ENCODE peak calls at places on chromosomes 13 and 19, in eight cellular contexts. One of them, this sample, is unnamed. For H3K4me1 and H3K36me3, the result is how much of the 10 kb centered on the place peaks cover.

GRCh38 chr19:46714523-46715106 is 2.3 kb downstream of the PRKD2 start:
- DNase-seq in SK-N-SH: no peak
- DNase-seq in fibroblast of lung: no peak
- DNase-seq in IMR-90: no peak
- DNase-seq in adipocyte: peak
- DNase-seq in colonic mucosa: no peak
- DNase-seq in endodermal cell: no peak
- DNase-seq in K562: no peak
- DNase-seq in this sample: no peak

GRCh38 chr13:21676611-21677021 is 5.7 kb downstream of the FGF9 start:
- DNase-seq in SK-N-SH: peak
- DNase-seq in fibroblast of lung: no peak
- DNase-seq in IMR-90: no peak
- DNase-seq in adipocyte: no peak
- DNase-seq in colonic mucosa: peak
- DNase-seq in endodermal cell: peak
- DNase-seq in K562: peak
- DNase-seq in this sample: no peak

GRCh38 chr19:11447347-11448262 is 12.2 kb downstream of the PRKCSH start:
- DNase-seq in SK-N-SH: peak
- DNase-seq in fibroblast of lung: no peak
- DNase-seq in IMR-90: no peak
- DNase-seq in adipocyte: no peak
- DNase-seq in colonic mucosa: no peak
- DNase-seq in endodermal cell: no peak
- DNase-seq in K562: no peak
- DNase-seq in this sample: no peak

GRCh38 chr13:35005051-35005450 is 63.0 kb downstream of the NBEA start:
- DNase-seq in SK-N-SH: no peak
- DNase-seq in fibroblast of lung: no peak
- DNase-seq in IMR-90: no peak
- DNase-seq in adipocyte: no peak
- DNase-seq in colonic mucosa: no peak
- DNase-seq in endodermal cell: no peak
- DNase-seq in K562: no peak
- DNase-seq in this sample: no peak

GRCh38 chr13:112877496-112877895 is 91.5 kb upstream of the MCF2L start:
- DNase-seq in SK-N-SH: no peak
- DNase-seq in fibroblast of lung: no peak
- DNase-seq in IMR-90: no peak
- DNase-seq in adipocyte: no peak
- DNase-seq in colonic mucosa: no peak
- DNase-seq in endodermal cell: peak
- DNase-seq in K562: no peak
- DNase-seq in this sample: peak

GRCh38 chr19:38850976-38851621 is 1.3 kb upstream of the HNRNPL start:
- DNase-seq in SK-N-SH: peak
- DNase-seq in fibroblast of lung: no peak
- DNase-seq in IMR-90: no peak
- DNase-seq in adipocyte: no peak
- DNase-seq in colonic mucosa: peak
- DNase-seq in endodermal cell: no peak
- DNase-seq in K562: peak
- DNase-seq in this sample: peak

GRCh38 chr19:57688011-57688763 is 6.4 kb downstream of the ZNF551 start:
- DNase-seq in SK-N-SH: no peak
- DNase-seq in fibroblast of lung: no peak
- DNase-seq in IMR-90: no peak
- DNase-seq in adipocyte: no peak
- DNase-seq in colonic mucosa: no peak
- DNase-seq in endodermal cell: no peak
- DNase-seq in K562: no peak
- DNase-seq in this sample: no peak

GRCh38 chr19:38877781-38878574 is at the start of gene RINL:
- DNase-seq in SK-N-SH: peak
- DNase-seq in fibroblast of lung: no peak
- DNase-seq in IMR-90: no peak
- DNase-seq in adipocyte: no peak
- DNase-seq in colonic mucosa: peak
- DNase-seq in endodermal cell: peak
- DNase-seq in K562: peak
- DNase-seq in this sample: no peak

GRCh38 chr19:2982983-2983350 is 5.6 kb downstream of the TLE6 start:
- DNase-seq in SK-N-SH: peak
- DNase-seq in fibroblast of lung: peak
- DNase-seq in IMR-90: peak
- DNase-seq in adipocyte: peak
- DNase-seq in colonic mucosa: peak
- DNase-seq in endodermal cell: peak
- DNase-seq in K562: no peak
- DNase-seq in this sample: peak

GRCh38 chr19:51799998-51800848 is 5.3 kb downstream of the FPR3 start:
- DNase-seq in SK-N-SH: no peak
- DNase-seq in fibroblast of lung: peak
- DNase-seq in IMR-90: peak
- DNase-seq in adipocyte: no peak
- DNase-seq in colonic mucosa: no peak
- DNase-seq in endodermal cell: no peak
- DNase-seq in K562: peak
- DNase-seq in this sample: peak

GRCh38 chr19:38917921-38918491 is 6.0 kb upstream of the CCER2 start:
- DNase-seq in SK-N-SH: peak
- DNase-seq in fibroblast of lung: no peak
- DNase-seq in IMR-90: no peak
- DNase-seq in adipocyte: no peak
- DNase-seq in colonic mucosa: no peak
- DNase-seq in endodermal cell: no peak
- DNase-seq in K562: no peak
- DNase-seq in this sample: no peak

GRCh38 chr13:78298657-78299056 is 304.7 kb downstream of the POU4F1 start:
- DNase-seq in SK-N-SH: no peak
- DNase-seq in fibroblast of lung: peak
- DNase-seq in IMR-90: no peak
- DNase-seq in adipocyte: no peak
- DNase-seq in colonic mucosa: no peak
- DNase-seq in endodermal cell: no peak
- DNase-seq in K562: no peak
- DNase-seq in this sample: no peak

GRCh38 chr19:55256562-55257460 is 2.0 kb downstream of the PPP6R1 start:
- DNase-seq in SK-N-SH: no peak
- DNase-seq in fibroblast of lung: no peak
- DNase-seq in IMR-90: no peak
- DNase-seq in adipocyte: no peak
- DNase-seq in colonic mucosa: no peak
- DNase-seq in endodermal cell: no peak
- DNase-seq in K562: peak
- DNase-seq in this sample: no peak

GRCh38 chr19:9914315-9915207 is 21.8 kb downstream of the OLFM2 start:
- DNase-seq in SK-N-SH: peak
- DNase-seq in fibroblast of lung: peak
- DNase-seq in IMR-90: peak
- DNase-seq in adipocyte: peak
- DNase-seq in colonic mucosa: peak
- DNase-seq in endodermal cell: peak
- DNase-seq in K562: peak
- DNase-seq in this sample: peak

GRCh38 chr19:29293736-29294342 is 80.9 kb upstream of the UQCRFS1 start:
- DNase-seq in SK-N-SH: no peak
- DNase-seq in fibroblast of lung: no peak
- DNase-seq in IMR-90: no peak
- DNase-seq in adipocyte: no peak
- DNase-seq in colonic mucosa: no peak
- DNase-seq in endodermal cell: no peak
- DNase-seq in K562: no peak
- DNase-seq in this sample: no peak

DNA sequence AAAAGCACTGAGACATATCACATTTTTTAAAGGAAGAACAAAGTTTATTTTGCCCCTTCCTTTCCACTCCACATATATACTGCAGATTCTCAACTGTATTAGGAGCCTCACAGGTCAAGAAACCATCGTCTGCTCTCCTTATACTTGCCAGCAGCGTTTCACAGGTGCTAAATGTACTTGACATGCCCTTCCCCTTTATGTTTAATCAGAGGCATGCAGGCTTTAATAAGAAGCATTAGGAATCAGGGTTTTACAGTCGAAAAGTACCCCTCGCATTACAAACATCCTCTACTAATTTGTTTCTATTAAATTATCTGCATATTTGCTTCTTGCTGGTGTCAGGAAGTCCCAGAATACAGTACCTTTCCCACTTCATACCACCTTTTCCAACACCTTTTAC is 3.7 kb upstream of the RAP2A start:
- DNase-seq in SK-N-SH: no peak
- DNase-seq in fibroblast of lung: no peak
- DNase-seq in IMR-90: no peak
- DNase-seq in adipocyte: no peak
- DNase-seq in colonic mucosa: no peak
- DNase-seq in endodermal cell: no peak
- DNase-seq in K562: no peak
- DNase-seq in this sample: no peak
- H3K9ac ChIP-seq in SK-N-SH: no peak
- H3K9ac ChIP-seq in fibroblast of lung: no peak
- H3K9ac ChIP-seq in IMR-90: no peak
- H3K9ac ChIP-seq in adipocyte: peak
- H3K9ac ChIP-seq in colonic mucosa: no peak
- H3K9ac ChIP-seq in endodermal cell: no peak
- H3K9ac ChIP-seq in K562: no peak
- H3K9ac ChIP-seq in this sample: no peak

GRCh38 chr19:14558370-14559066 is 13.3 kb downstream of the NDUFB7 start:
- DNase-seq in SK-N-SH: no peak
- DNase-seq in fibroblast of lung: no peak
- DNase-seq in IMR-90: no peak
- DNase-seq in adipocyte: no peak
- DNase-seq in colonic mucosa: no peak
- DNase-seq in endodermal cell: no peak
- DNase-seq in K562: no peak
- DNase-seq in this sample: no peak
- H3K4me1 ChIP-seq in SK-N-SH: under half
- H3K4me1 ChIP-seq in fibroblast of lung: under half
- H3K4me1 ChIP-seq in IMR-90: under half
- H3K4me1 ChIP-seq in adipocyte: under half
- H3K4me1 ChIP-seq in colonic mucosa: under half
- H3K4me1 ChIP-seq in endodermal cell: under half
- H3K4me1 ChIP-seq in K562: under half
- H3K4me1 ChIP-seq in this sample: under half

DNA sequence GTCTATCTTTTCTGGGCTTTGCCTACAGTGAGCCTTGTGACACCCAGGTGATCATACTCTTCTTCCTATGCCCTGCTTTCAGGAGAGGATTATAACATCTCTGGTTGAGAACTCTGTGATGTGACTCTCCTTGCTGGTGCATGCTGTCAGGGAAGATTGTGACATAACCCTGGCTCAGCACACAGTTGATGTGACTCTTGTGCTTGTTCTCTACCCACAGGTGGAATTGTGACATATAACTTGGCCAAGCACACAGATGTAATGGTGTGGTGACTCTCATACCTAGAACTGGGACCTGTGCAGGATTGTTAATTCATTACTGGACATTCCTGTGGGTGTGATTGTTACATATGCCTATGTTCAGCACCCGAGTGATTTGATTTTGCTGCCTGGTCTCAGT is 21.7 kb upstream of the ZNF254 start:
- DNase-seq in SK-N-SH: no peak
- DNase-seq in fibroblast of lung: no peak
- DNase-seq in IMR-90: no peak
- DNase-seq in adipocyte: no peak
- DNase-seq in colonic mucosa: no peak
- DNase-seq in endodermal cell: no peak
- DNase-seq in K562: no peak
- DNase-seq in this sample: no peak
- H3K36me3 ChIP-seq in SK-N-SH: under half
- H3K36me3 ChIP-seq in fibroblast of lung: under half
- H3K36me3 ChIP-seq in IMR-90: under half
- H3K36me3 ChIP-seq in adipocyte: under half
- H3K36me3 ChIP-seq in colonic mucosa: under half
- H3K36me3 ChIP-seq in endodermal cell: half or more
- H3K36me3 ChIP-seq in K562: under half
- H3K36me3 ChIP-seq in this sample: under half

DNA sequence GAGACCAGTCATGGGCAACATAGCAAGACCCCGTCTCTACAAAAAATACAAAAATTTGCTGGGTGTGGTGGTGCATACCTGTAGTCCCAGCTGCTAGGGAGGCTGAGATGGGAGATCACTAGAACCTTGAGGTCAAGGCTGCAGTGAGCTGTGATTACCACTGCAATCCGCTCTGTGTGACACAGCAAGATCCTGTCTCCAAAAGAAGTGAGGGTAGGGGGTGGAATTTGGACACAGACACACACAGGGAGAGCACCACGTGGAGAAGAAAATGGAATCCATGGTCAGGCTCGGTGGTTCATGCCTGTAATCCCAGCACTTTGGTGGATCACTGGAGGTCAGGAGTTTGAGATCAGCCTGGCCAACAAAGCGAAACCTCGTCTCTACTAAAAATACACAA is 8.7 kb downstream of the TNFSF9 start:
- DNase-seq in SK-N-SH: no peak
- DNase-seq in fibroblast of lung: no peak
- DNase-seq in IMR-90: no peak
- DNase-seq in adipocyte: no peak
- DNase-seq in colonic mucosa: no peak
- DNase-seq in endodermal cell: no peak
- DNase-seq in K562: no peak
- DNase-seq in this sample: no peak
- H3K9ac ChIP-seq in SK-N-SH: no peak
- H3K9ac ChIP-seq in fibroblast of lung: no peak
- H3K9ac ChIP-seq in IMR-90: no peak
- H3K9ac ChIP-seq in adipocyte: no peak
- H3K9ac ChIP-seq in colonic mucosa: no peak
- H3K9ac ChIP-seq in endodermal cell: no peak
- H3K9ac ChIP-seq in K562: no peak
- H3K9ac ChIP-seq in this sample: no peak

This sample was measured in kidney.